ENCODE peak calls at places on chromosomes 12 and 14, in eight cellular contexts. L, O, V, X, B, C, Z and Q are unnamed samples.

GRCh38 chr12:48968467-48968866 is 3.1 kb downstream of the WNT10B start:
- DNase-seq in B (no peak), Z (no peak), V (no peak), O (no peak), L (no peak), X (no peak), C (no peak), Q (no peak)

GRCh38 chr14:65847065-65847847 is 434.7 kb downstream of the FUT8 start:
- DNase-seq in V (no peak), Z (no peak), B (peak), O (peak), L (peak), C (no peak), X (no peak), Q (peak)

GRCh38 chr12:122851820-122852219 is 16.6 kb downstream of the HIP1R start:
- DNase-seq in B (peak), L (no peak), C (peak), Z (peak), V (peak), X (peak), O (peak), Q (no peak)

GRCh38 chr14:105074601-105075053 is 9.4 kb upstream of the GPR132 start:
- DNase-seq in C (no peak), X (no peak), B (no peak), V (no peak), Z (no peak), O (no peak), L (no peak), Q (no peak)

GRCh38 chr12:110901401-110901800 is 19.0 kb downstream of the MYL2 start:
- DNase-seq in L (no peak), X (no peak), C (no peak), V (no peak), O (no peak), Z (no peak), B (no peak), Q (no peak)

GRCh38 chr14:43795600-43796228 is 711.4 kb downstream of the FSCB start:
- DNase-seq in C (no peak), O (no peak), X (peak), B (no peak), V (no peak), Z (peak), L (no peak), Q (no peak)

GRCh38 chr12:54259194-54260011 is 20.5 kb downstream of the CBX5 start:
- DNase-seq in B (peak), V (peak), X (peak), L (peak), C (peak), Z (peak), O (peak), Q (peak)

GRCh38 chr12:104340917-104341611 is 37.5 kb downstream of the EID3 start:
- DNase-seq in X (no peak), C (peak), Z (peak), B (no peak), O (no peak), V (no peak), L (no peak), Q (no peak)

GRCh38 chr14:95895720-95896119 is 19.1 kb downstream of the TUNAR start:
- DNase-seq in V (no peak), X (no peak), L (no peak), Z (no peak), C (peak), O (no peak), B (no peak), Q (no peak)

GRCh38 chr14:53916239-53916638 is 40.4 kb downstream of the BMP4 start:
- DNase-seq in B (no peak), O (no peak), X (no peak), L (no peak), Z (no peak), C (no peak), V (no peak), Q (no peak)
- TF ChIP-seq CTCF in B (no peak), O (no peak), X (no peak), L (no peak), Z (no peak), C (no peak), V (no peak), Q (no peak)

GRCh38 chr12:113358381-113359132 is at the start of gene PLBD2:
- DNase-seq in C (peak), L (peak), X (peak), Z (peak), B (peak), O (peak), V (peak), Q (peak)

GRCh38 chr12:113361574-113362370 is 3.4 kb downstream of the PLBD2 start:
- DNase-seq in V (no peak), O (no peak), X (no peak), L (no peak), B (no peak), C (no peak), Z (no peak), Q (no peak)

GRCh38 chr12:113364698-113365097 is 6.3 kb downstream of the PLBD2 start:
- DNase-seq in Z (no peak), C (no peak), X (no peak), O (no peak), B (no peak), L (no peak), V (no peak), Q (no peak)

GRCh38 chr12:113359133-113359938 is 949 bp downstream of the PLBD2 start:
- DNase-seq in L (no peak), O (peak), X (peak), V (peak), Z (no peak), B (no peak), C (peak), Q (peak)

DNA sequence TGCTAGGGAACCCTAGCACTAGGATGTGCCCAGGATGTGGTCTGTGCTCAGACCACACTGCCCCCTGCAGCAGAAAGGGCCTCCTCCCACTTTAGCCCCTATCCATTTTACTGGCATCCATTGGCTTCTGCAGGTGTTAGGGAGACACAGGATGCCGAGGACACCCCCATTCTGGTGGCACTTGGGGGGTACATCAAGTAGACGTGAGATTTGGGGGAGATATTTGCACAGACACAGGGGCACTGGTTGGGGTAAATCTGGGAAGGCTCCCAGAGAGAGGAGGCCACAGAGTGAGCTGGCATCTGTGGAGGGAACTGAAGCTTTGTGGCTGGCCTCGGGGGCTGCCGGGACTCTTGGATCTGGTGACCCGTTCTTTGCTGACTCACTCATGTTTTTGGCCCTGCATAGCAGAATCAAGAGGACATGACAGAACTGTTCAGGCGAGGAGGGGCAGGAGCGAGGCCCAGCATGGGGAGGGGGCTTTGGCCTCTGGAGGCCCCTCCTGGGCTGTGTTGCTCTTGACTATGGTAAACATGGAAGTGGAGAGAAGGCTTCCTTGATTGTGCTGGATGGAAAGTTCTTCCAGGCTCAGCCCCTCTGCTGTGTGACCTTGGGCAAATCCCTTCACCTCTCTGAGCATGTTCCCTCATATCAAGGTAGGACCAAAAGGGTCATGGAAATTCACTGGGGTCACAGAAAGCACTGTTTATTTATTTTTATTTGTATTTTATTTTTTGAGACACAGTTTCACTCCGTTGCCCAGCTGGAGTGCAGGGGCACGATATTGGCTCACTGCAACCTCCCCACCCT is 1.8 kb downstream of the PLBD2 start:
- DNase-seq in Z (no peak), V (no peak), L (no peak), C (no peak), X (no peak), B (no peak), O (no peak), Q (no peak)
- TF ChIP-seq CTCF in Z (peak), V (no peak), L (no peak), C (peak), X (peak), B (no peak), O (no peak), Q (no peak)

DNA sequence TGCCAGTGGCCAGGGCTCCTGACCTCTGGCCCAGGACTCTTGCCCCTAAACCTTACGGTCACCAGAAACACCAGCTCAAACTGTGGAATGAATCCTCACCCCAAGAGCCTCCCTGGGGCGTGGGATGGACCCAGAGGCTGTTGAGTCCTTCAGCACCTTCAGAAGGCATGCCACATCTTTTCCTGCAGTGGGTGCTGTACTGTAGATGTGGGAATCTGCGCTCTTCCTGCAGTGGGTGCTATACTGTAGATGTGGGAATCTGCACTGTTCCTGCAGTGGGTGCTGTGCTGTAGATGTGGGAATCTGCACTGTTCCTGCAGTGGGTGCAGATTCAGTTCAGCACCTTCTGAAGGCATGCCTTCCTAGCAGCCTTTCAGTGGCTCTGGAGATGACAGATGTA is 1.2 kb downstream of the KRT82 start:
- DNase-seq in B (no peak), L (no peak), O (no peak), C (no peak), Z (no peak), V (no peak), X (no peak), Q (no peak)
- TF ChIP-seq CTCF in B (no peak), L (no peak), O (no peak), C (no peak), Z (peak), V (no peak), X (no peak), Q (no peak)

GRCh38 chr12:130868412-130868811 is 3.5 kb upstream of the RAN start:
- DNase-seq in X (no peak), C (no peak), B (no peak), O (no peak), V (no peak), L (no peak), Z (no peak), Q (no peak)
- TF ChIP-seq CTCF in X (no peak), C (no peak), B (no peak), O (no peak), V (no peak), L (no peak), Z (no peak), Q (no peak)

DNA sequence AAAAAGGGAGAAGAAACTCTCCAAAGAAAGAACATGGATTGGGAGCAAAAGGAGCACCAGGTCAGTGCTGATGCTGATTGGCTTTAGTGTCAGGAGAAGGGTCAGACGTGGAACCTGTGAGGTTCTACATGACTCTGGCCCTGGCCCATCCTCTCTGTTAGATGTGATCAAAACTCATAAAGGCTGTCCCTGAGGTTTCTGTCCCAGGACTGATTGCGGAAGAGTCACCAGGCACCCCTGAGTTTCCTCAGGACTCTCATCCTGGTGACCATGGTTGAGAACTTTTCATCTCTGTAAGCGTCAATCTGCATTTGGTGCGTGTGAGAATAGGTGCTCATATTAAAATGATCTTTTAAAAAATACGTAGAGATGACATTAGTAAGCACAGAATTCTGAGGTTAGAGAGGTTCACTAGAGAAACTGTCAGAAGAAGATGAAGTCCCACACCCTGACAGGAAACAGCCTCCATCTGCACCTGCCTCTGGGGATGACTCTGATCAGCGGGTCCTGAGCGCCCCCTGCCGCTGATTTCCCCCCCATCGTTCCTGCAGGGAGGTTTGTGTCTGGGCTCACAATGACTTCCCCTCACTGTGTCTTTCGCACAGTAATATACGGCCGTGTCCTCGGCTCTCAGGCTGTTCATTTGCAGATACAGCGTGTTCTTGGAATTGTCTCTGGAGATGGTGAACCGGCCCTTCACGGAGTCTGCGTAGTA is 741.8 kb downstream of the TMEM121 start:
- DNase-seq in O (no peak), C (no peak), Z (no peak), B (peak), L (peak), V (no peak), X (no peak), Q (peak)
- TF ChIP-seq CTCF in O (no peak), C (no peak), Z (no peak), B (peak), L (no peak), V (no peak), X (no peak), Q (no peak)

GRCh38 chr14:51703787-51704186 is 52.1 kb downstream of the FRMD6 start:
- DNase-seq in L (no peak), O (no peak), X (no peak), Z (no peak), C (no peak), B (no peak), V (no peak), Q (no peak)

GRCh38 chr14:51701956-51702355 is 50.2 kb downstream of the FRMD6 start:
- DNase-seq in B (no peak), Z (peak), O (no peak), X (peak), L (no peak), C (no peak), V (no peak), Q (no peak)

GRCh38 chr14:51704465-51705050 is 52.8 kb downstream of the FRMD6 start:
- DNase-seq in X (no peak), V (no peak), Z (peak), L (no peak), C (no peak), O (no peak), B (no peak), Q (no peak)
- TF ChIP-seq CTCF in X (no peak), V (no peak), Z (peak), L (no peak), C (no peak), O (no peak), B (no peak), Q (no peak)

DNA sequence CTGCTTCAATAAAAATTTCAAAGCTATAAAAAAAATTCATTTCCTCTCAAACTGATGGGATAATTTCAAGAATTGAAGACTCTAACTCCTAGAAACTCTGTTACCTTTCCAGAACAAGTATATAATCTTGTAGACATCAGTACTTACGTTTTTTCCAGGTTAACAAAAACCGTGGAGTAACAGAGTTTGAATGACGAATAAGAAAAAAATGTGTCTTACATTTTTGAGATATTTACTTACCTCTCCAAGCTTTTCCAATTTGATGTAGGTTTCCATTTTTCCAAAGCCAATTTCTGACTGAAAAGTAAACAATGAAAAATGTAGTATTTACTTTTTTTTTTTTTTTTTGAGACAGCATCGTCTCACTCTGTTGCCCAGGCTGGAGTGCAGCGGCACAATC is 100.2 kb downstream of the CDK17 start:
- DNase-seq in L (no peak), V (no peak), O (no peak), C (no peak), Z (no peak), X (no peak), B (no peak), Q (no peak)
- TF ChIP-seq CTCF in L (no peak), V (no peak), O (no peak), C (no peak), Z (no peak), X (no peak), B (no peak), Q (no peak)

GRCh38 chr12:128531153-128531552 is 264.2 kb downstream of the TMEM132C start:
- DNase-seq in V (no peak), O (no peak), Z (no peak), X (no peak), C (no peak), B (no peak), L (no peak), Q (no peak)
- TF ChIP-seq CTCF in V (no peak), O (no peak), Z (no peak), X (no peak), C (no peak), B (no peak), L (peak), Q (peak)